ENCODE peak calls at places on chromosomes 11 and 22, in nine cellular contexts. O is pancreas, G is neuronal stem cell, P is colonic mucosa, M is IMR-90, H is ovary, R is caudate nucleus, C is tibial artery, L is prostate gland. D is an unnamed sample.

GRCh38 chr11:121661796-121662508 is 209.2 kb upstream of the SORL1-AS1 start:
- DNase-seq in O (no peak), G (no peak), P (no peak), M (peak), H (no peak), R (no peak), C (peak), L (no peak), D (no peak)

GRCh38 chr22:28855355-28856094 is 27.8 kb upstream of the ZNRF3 start:
- DNase-seq in O (peak), G (peak), P (peak), M (peak), H (peak), R (no peak), C (peak), L (peak), D (peak)

GRCh38 chr11:72773291-72773690 is 20.6 kb downstream of the STARD10 start:
- DNase-seq in O (peak), G (no peak), P (no peak), M (peak), H (peak), R (peak), C (peak), L (no peak), D (peak)

GRCh38 chr22:31616315-31616980 is 45.6 kb downstream of the PISD start:
- DNase-seq in O (no peak), G (no peak), P (no peak), M (no peak), H (no peak), R (no peak), C (no peak), L (no peak), D (no peak)

GRCh38 chr11:14537134-14537599 is 17.0 kb upstream of the PSMA1 start:
- DNase-seq in O (peak), G (peak), P (peak), M (peak), H (no peak), R (no peak), C (peak), L (no peak), D (no peak)

GRCh38 chr22:50727678-50728522 is 10.1 kb upstream of the ACR start:
- DNase-seq in O (no peak), G (no peak), P (no peak), M (no peak), H (no peak), R (no peak), C (no peak), L (no peak), D (no peak)

GRCh38 chr11:132289590-132290256 is 919.3 kb downstream of the NTM start:
- DNase-seq in O (no peak), G (no peak), P (no peak), M (no peak), H (no peak), R (no peak), C (no peak), L (no peak), D (no peak)

GRCh38 chr11:125091247-125091876 is 20.1 kb downstream of the TMEM218 start:
- DNase-seq in O (peak), G (peak), P (peak), M (peak), H (peak), R (no peak), C (no peak), L (no peak), D (no peak)

GRCh38 chr22:42945736-42946135 is 69.2 kb downstream of the PACSIN2 start:
- DNase-seq in O (no peak), G (no peak), P (no peak), M (no peak), H (no peak), R (no peak), C (no peak), L (no peak), D (no peak)

GRCh38 chr11:12079726-12080556 is 30.4 kb upstream of the MICAL2 start:
- DNase-seq in O (no peak), G (no peak), P (no peak), M (peak), H (peak), R (peak), C (peak), L (no peak), D (no peak)

GRCh38 chr22:44915441-44915840 is 94.4 kb downstream of the PHF21B start:
- DNase-seq in O (no peak), G (no peak), P (no peak), M (no peak), H (no peak), R (no peak), C (no peak), L (no peak), D (no peak)

GRCh38 chr22:44460287-44461082 is 37.5 kb downstream of the RTL6 start:
- DNase-seq in O (no peak), G (no peak), P (peak), M (no peak), H (peak), R (no peak), C (no peak), L (no peak), D (no peak)

GRCh38 chr22:32695451-32695891 is 106.0 kb upstream of the TIMP3 start:
- DNase-seq in O (no peak), G (no peak), P (no peak), M (peak), H (no peak), R (no peak), C (no peak), L (no peak), D (no peak)

GRCh38 chr11:40293655-40294342 is 1165.7 kb downstream of the LRRC4C start:
- DNase-seq in O (peak), G (peak), P (peak), M (peak), H (no peak), R (peak), C (peak), L (peak), D (peak)

GRCh38 chr11:130155106-130155505 is 4.5 kb upstream of the ST14 start:
- DNase-seq in O (no peak), G (no peak), P (no peak), M (no peak), H (no peak), R (no peak), C (no peak), L (no peak), D (no peak)

GRCh38 chr11:106017088-106017487 is 5.0 kb downstream of the MSANTD4 start:
- DNase-seq in O (no peak), G (no peak), P (no peak), M (no peak), H (no peak), R (no peak), C (no peak), L (no peak), D (no peak)

GRCh38 chr22:48941903-48942625 is 885.6 kb downstream of the BRD1 start:
- DNase-seq in O (no peak), G (no peak), P (no peak), M (no peak), H (no peak), R (no peak), C (no peak), L (no peak), D (no peak)

GRCh38 chr11:108664241-108664640 is 628 bp upstream of the DDX10 start:
- DNase-seq in O (peak), G (no peak), P (no peak), M (no peak), H (no peak), R (no peak), C (no peak), L (no peak), D (no peak)

GRCh38 chr11:19460718-19461405 is 220.1 kb upstream of the E2F8 start:
- DNase-seq in O (no peak), G (no peak), P (peak), M (peak), H (no peak), R (no peak), C (no peak), L (no peak), D (peak)

GRCh38 chr11:126722006-126722736 is 278.4 kb downstream of the KIRREL3 start:
- DNase-seq in O (no peak), G (no peak), P (no peak), M (peak), H (no peak), R (no peak), C (no peak), L (no peak), D (no peak)

GRCh38 chr22:35621446-35621845 is 4.3 kb upstream of the MB start:
- DNase-seq in O (no peak), G (no peak), P (no peak), M (no peak), H (no peak), R (no peak), C (no peak), L (no peak), D (no peak)

GRCh38 chr11:65182258-65183170 is 786 bp downstream of the CAPN1 start:
- DNase-seq in O (peak), G (no peak), P (peak), M (no peak), H (peak), R (no peak), C (no peak), L (peak), D (no peak)

GRCh38 chr11:43950323-43950855 is 8.0 kb downstream of the C11orf96 start:
- DNase-seq in O (no peak), G (no peak), P (no peak), M (no peak), H (no peak), R (no peak), C (no peak), L (no peak), D (no peak)
- H3K27ac ChIP-seq in O (no peak), G (no peak), P (no peak), M (no peak), H (no peak), R (no peak), C (no peak), L (no peak), D (no peak)

GRCh38 chr11:114084414-114084813 is 24.9 kb downstream of the ZBTB16 start:
- DNase-seq in O (peak), G (no peak), P (no peak), M (no peak), H (no peak), R (no peak), C (no peak), L (no peak), D (no peak)
- H3K27ac ChIP-seq in O (peak), G (no peak), P (no peak), M (no peak), H (no peak), R (no peak), C (peak), L (peak), D (no peak)

GRCh38 chr11:595400-595799 is 19.1 kb downstream of the PHRF1 start:
- DNase-seq in O (no peak), G (no peak), P (no peak), M (no peak), H (no peak), R (no peak), C (no peak), L (no peak), D (no peak)

GRCh38 chr11:590997-591396 is 14.7 kb downstream of the PHRF1 start:
- DNase-seq in O (no peak), G (no peak), P (no peak), M (no peak), H (no peak), R (no peak), C (no peak), L (no peak), D (no peak)

GRCh38 chr11:592501-592900 is 16.2 kb downstream of the PHRF1 start:
- DNase-seq in O (no peak), G (no peak), P (no peak), M (no peak), H (no peak), R (no peak), C (no peak), L (no peak), D (no peak)

GRCh38 chr11:593347-593746 is 17.1 kb downstream of the PHRF1 start:
- DNase-seq in O (no peak), G (no peak), P (no peak), M (no peak), H (no peak), R (no peak), C (no peak), L (no peak), D (no peak)

GRCh38 chr11:592918-593317 is 16.6 kb downstream of the PHRF1 start:
- DNase-seq in O (no peak), G (no peak), P (no peak), M (no peak), H (no peak), R (no peak), C (no peak), L (no peak), D (no peak)
- H3K27ac ChIP-seq in O (no peak), G (no peak), P (no peak), M (no peak), H (no peak), R (no peak), C (no peak), L (no peak), D (no peak)

GRCh38 chr11:24588075-24588474 is 91.2 kb downstream of the LUZP2 start:
- DNase-seq in O (no peak), G (no peak), P (no peak), M (peak), H (no peak), R (no peak), C (no peak), L (no peak), D (no peak)
- H3K27ac ChIP-seq in O (no peak), G (no peak), P (no peak), M (no peak), H (no peak), R (no peak), C (no peak), L (no peak), D (no peak)

GRCh38 chr11:46557684-46558151 is 36.1 kb downstream of the AMBRA1 start:
- DNase-seq in O (no peak), G (no peak), P (no peak), M (peak), H (no peak), R (no peak), C (no peak), L (no peak), D (no peak)
- H3K27ac ChIP-seq in O (no peak), G (no peak), P (no peak), M (no peak), H (no peak), R (no peak), C (no peak), L (no peak), D (no peak)

DNA sequence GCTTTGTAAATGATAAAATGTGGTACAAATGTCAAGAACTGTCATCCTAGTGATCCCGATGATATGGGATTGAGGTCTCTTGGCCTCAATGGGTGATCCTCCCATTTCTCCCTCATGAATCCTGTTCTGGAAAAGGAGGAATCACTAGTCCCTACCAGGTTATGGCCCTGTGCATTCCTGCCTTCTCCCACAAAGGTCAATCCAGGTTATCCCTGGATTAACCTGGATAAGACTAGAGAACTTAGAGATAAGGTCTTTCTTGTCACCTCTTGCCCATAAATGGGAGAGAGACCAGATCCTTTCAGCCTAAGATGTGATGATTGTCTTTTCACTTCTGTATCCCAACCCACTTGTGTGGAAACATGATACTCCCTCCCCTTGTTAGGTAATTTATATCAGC is 396.7 kb downstream of the BUD13 start:
- DNase-seq in O (no peak), G (no peak), P (no peak), M (no peak), H (no peak), R (no peak), C (no peak), L (no peak), D (no peak)
- H3K27ac ChIP-seq in O (no peak), G (no peak), P (no peak), M (no peak), H (no peak), R (no peak), C (no peak), L (no peak), D (no peak)

D was measured in substantia nigra.